ENCODE peak calls at places on chromosomes 1 and 21, in eight cellular contexts. I is body of pancreas, X is transverse colon, U is tibial nerve, O is heart left ventricle, T is upper lobe of left lung, D is A549, V is prostate gland. B is an unnamed sample.

GRCh38 chr1:111157425-111157824 is 17.4 kb downstream of the CEPT1 start:
- DNase-seq in I (no peak), X (no peak), U (no peak), O (no peak), T (no peak), D (no peak), V (no peak), B (no peak)

GRCh38 chr21:38267991-38268858 is 11.4 kb downstream of the KCNJ15 start:
- DNase-seq in I (no peak), X (no peak), U (no peak), O (no peak), T (no peak), D (no peak), V (peak), B (no peak)

GRCh38 chr1:164983023-164983650 is 373.4 kb downstream of the LMX1A start:
- DNase-seq in I (no peak), X (no peak), U (no peak), O (no peak), T (no peak), D (no peak), V (no peak), B (no peak)

GRCh38 chr1:42176902-42177519 is 12.5 kb upstream of the GUCA2A start:
- DNase-seq in I (no peak), X (no peak), U (no peak), O (no peak), T (no peak), D (peak), V (peak), B (no peak)

GRCh38 chr1:161185732-161186311 is 8.5 kb upstream of the B4GALT3 start:
- DNase-seq in I (no peak), X (no peak), U (no peak), O (no peak), T (no peak), D (no peak), V (no peak), B (no peak)

GRCh38 chr21:38486221-38486620 is 12.1 kb downstream of the ERG start:
- DNase-seq in I (no peak), X (no peak), U (no peak), O (no peak), T (peak), D (no peak), V (no peak), B (no peak)

GRCh38 chr21:42852925-42853570 is 26.3 kb downstream of the WDR4 start:
- DNase-seq in I (no peak), X (no peak), U (no peak), O (no peak), T (no peak), D (no peak), V (no peak), B (no peak)

GRCh38 chr1:33306061-33306460 is 14.8 kb downstream of the A3GALT2 start:
- DNase-seq in I (no peak), X (no peak), U (no peak), O (no peak), T (no peak), D (no peak), V (no peak), B (no peak)

GRCh38 chr1:230744382-230744781 is 2.8 kb upstream of the CAPN9 start:
- DNase-seq in I (no peak), X (no peak), U (no peak), O (no peak), T (no peak), D (no peak), V (no peak), B (no peak)

GRCh38 chr1:16145988-16146887 is 9.6 kb downstream of the EPHA2 start:
- DNase-seq in I (peak), X (peak), U (peak), O (peak), T (peak), D (peak), V (peak), B (no peak)

GRCh38 chr1:246632584-246633168 is 66.4 kb downstream of the CNST start:
- DNase-seq in I (no peak), X (no peak), U (no peak), O (no peak), T (no peak), D (no peak), V (no peak), B (no peak)

GRCh38 chr1:10161121-10161520 is 49.2 kb upstream of the KIF1B start:
- DNase-seq in I (no peak), X (no peak), U (no peak), O (no peak), T (no peak), D (no peak), V (no peak), B (no peak)

DNA sequence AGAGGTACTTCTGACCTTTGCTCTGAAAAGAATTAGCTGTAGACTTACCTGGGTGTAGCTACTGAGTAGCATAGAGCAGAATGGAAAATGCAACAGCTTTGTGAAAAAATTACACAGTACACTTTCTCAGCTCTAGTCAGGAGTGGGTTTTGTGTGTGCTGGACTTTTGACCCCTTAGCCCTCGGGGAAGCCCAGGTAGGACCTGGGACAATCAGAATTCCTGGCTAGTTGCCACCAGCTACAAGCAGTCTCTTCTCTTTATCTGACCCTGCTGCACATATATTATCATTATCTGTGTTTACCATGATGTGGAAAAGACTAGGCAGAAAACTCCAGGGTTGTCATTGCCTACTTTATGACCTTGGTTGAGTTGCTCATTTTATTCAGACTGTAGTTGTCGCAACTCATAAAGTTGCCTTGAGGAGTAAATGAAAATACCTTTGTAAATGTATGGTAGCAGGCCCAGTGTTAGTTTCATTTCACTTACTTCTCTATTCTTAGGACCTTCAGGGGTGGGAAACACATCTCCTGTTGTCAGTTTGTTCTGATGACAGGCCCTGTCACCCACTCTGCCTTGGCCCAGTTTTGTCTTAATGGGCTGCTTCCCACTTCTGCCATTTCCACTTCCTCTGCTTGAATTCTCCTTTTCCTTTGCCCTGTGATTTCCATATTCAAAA is 5.4 kb downstream of the NEK7 start:
- DNase-seq in I (no peak), X (peak), U (no peak), O (no peak), T (peak), D (no peak), V (no peak), B (no peak)
- H3K4me3 ChIP-seq in I (no peak), X (no peak), U (no peak), O (no peak), T (no peak), D (no peak), V (no peak), B (no peak)

DNA sequence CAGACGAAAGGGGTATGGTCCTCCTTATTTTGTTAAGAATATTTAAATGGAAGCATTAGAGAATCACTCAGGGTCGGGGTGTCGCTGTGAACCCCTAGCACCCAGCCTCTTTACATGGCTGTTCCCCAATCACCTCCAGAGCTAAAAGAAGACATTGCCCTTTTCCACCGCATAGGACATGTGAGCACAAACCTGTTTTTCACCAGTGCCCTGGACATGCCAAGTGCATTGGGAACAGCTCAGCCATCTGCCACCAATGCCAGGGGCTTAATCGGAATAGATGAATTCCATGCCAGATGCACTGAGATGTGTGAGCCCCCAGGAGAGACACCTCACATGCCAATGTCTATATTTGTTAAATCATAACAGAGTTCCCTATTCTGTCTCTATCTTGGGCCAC is 33.3 kb downstream of the EIF2D start:
- DNase-seq in I (no peak), X (no peak), U (no peak), O (no peak), T (no peak), D (no peak), V (no peak), B (no peak)
- TF ChIP-seq POLR2A in I (no peak), X (no peak), U (no peak), O (no peak), T (no peak), D (no peak), V (no peak), B (no peak)

DNA sequence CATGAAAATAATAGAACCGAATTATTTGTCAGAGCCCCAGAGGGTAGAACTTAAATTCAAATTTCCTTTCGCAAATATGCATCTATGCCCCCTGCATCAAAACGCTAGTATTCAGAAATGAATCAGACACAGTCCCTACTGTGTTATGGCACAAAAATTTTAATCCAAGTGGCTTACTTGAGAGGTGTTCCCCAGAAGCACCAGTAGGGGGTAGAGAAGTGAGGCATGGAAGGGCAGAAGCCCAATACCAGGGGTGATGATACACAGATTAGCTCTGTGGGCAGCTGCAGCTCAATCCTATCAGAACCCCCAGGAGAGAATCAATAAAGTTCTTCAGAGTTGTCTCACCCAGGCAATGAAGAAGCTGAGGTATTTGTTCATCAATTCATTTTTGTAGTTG is 342.2 kb downstream of the OMA1 start:
- DNase-seq in I (no peak), X (no peak), U (no peak), O (no peak), T (no peak), D (no peak), V (no peak), B (no peak)
- TF ChIP-seq CTCF in I (no peak), X (no peak), U (no peak), O (no peak), T (no peak), D (no peak), V (no peak), B (no peak)

GRCh38 chr1:21667348-21668231 is 1.6 kb downstream of the RAP1GAP start:
- DNase-seq in I (no peak), X (no peak), U (no peak), O (no peak), T (no peak), D (no peak), V (no peak), B (no peak)

GRCh38 chr1:21669287-21670058 is at the start of gene RAP1GAP:
- DNase-seq in I (peak), X (peak), U (no peak), O (no peak), T (no peak), D (no peak), V (peak), B (no peak)

GRCh38 chr1:21670059-21670881 is 1.1 kb upstream of the RAP1GAP start:
- DNase-seq in I (no peak), X (no peak), U (no peak), O (no peak), T (no peak), D (no peak), V (no peak), B (no peak)

GRCh38 chr1:21668232-21669032 is 725 bp downstream of the RAP1GAP start:
- DNase-seq in I (no peak), X (no peak), U (no peak), O (no peak), T (no peak), D (no peak), V (no peak), B (no peak)

DNA sequence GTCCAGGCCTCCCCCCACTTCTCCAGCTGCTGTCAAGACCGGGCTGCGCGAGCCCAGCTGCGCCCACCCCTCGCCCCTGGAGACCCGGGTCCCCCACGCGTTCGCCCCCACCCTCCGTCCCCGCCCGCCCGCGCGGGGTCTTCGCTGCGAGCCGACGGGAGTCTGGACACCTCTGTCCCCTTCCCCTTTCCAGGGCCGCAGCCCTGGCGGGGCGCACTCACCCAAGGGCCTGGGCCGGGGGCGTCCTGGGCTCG is 197 bp downstream of the RAP1GAP start:
- DNase-seq in I (no peak), X (no peak), U (no peak), O (no peak), T (no peak), D (no peak), V (no peak), B (no peak)
- H3K4me3 ChIP-seq in I (peak), X (peak), U (peak), O (peak), T (peak), D (peak), V (peak), B (peak)

GRCh38 chr1:109470245-109470644 is 3.9 kb downstream of the SYPL2 start:
- DNase-seq in I (no peak), X (no peak), U (no peak), O (no peak), T (no peak), D (no peak), V (no peak), B (no peak)
- TF ChIP-seq POLR2A in I (no peak), X (no peak), U (no peak), O (no peak), T (no peak), D (no peak), V (no peak), B (no peak)